ENCODE peak calls at places on chromosomes 1 and 21, in nine cellular contexts. N is SK-MEL-5; L is left ventricle myocardium superior; D is COLO829; I is amygdala; Y is stimulated activated CD4-positive, alpha-beta T cell treated with anti-CD3 and anti-CD28 coated beads, Interleukin-2, amount 100 ng/mL, for 48 hours; A is mammary epithelial cell; V is NCI-H1105; Z is activated CD4-positive, alpha-beta T cell treated with anti-CD3 and anti-CD28 coated beads, Interleukin-2, amount 10 ng/mL, durations not matched to agents 7 days and 5 days. O is an unnamed sample.

GRCh38 chr21:17461014-17461413 is 51.8 kb upstream of the CXADR start:
- DNase-seq in N (peak), L (no peak), D (peak), I (no peak), Y (no peak), A (peak), V (no peak), Z (no peak), O (no peak)

GRCh38 chr1:163842546-163842945 is 520.8 kb downstream of the NUF2 start:
- DNase-seq in N (no peak), L (no peak), D (no peak), I (no peak), Y (no peak), A (no peak), V (no peak), Z (no peak), O (no peak)

GRCh38 chr1:246579818-246580217 is 13.6 kb downstream of the CNST start:
- DNase-seq in N (no peak), L (no peak), D (no peak), I (no peak), Y (no peak), A (no peak), V (no peak), Z (no peak), O (no peak)

GRCh38 chr1:57270926-57271698 is 152.7 kb downstream of the DAB1 start:
- DNase-seq in N (no peak), L (no peak), D (no peak), I (no peak), Y (no peak), A (no peak), V (no peak), Z (no peak), O (no peak)

GRCh38 chr1:199784127-199784526 is 243.4 kb upstream of the NR5A2 start:
- DNase-seq in N (no peak), L (no peak), D (peak), I (no peak), Y (no peak), A (peak), V (no peak), Z (no peak), O (no peak)

GRCh38 chr1:87084247-87084836 is 169.9 kb downstream of the HS2ST1 start:
- DNase-seq in N (peak), L (no peak), D (peak), I (no peak), Y (no peak), A (no peak), V (peak), Z (no peak), O (no peak)

GRCh38 chr21:31347435-31348032 is 3.5 kb upstream of the TIAM1 start:
- DNase-seq in N (peak), L (no peak), D (peak), I (no peak), Y (no peak), A (no peak), V (no peak), Z (no peak), O (peak)

GRCh38 chr1:235843458-235843857 is 23.2 kb downstream of the LYST start:
- DNase-seq in N (peak), L (no peak), D (no peak), I (no peak), Y (no peak), A (peak), V (peak), Z (peak), O (peak)

GRCh38 chr21:41891132-41891531 is 12.0 kb upstream of the PRDM15 start:
- DNase-seq in N (no peak), L (no peak), D (no peak), I (no peak), Y (no peak), A (no peak), V (no peak), Z (no peak), O (no peak)

GRCh38 chr1:75677443-75677842 is 47.1 kb upstream of the ACADM start:
- DNase-seq in N (no peak), L (no peak), D (no peak), I (no peak), Y (no peak), A (no peak), V (no peak), Z (no peak), O (no peak)

GRCh38 chr21:33914188-33914587 is 1.4 kb downstream of the ATP5PO start:
- DNase-seq in N (no peak), L (no peak), D (no peak), I (no peak), Y (no peak), A (peak), V (no peak), Z (no peak), O (no peak)

GRCh38 chr21:36699026-36699545 is at the start of gene SIM2:
- DNase-seq in N (no peak), L (no peak), D (no peak), I (no peak), Y (no peak), A (peak), V (no peak), Z (no peak), O (peak)

GRCh38 chr1:188117436-188117835 is 1288.7 kb downstream of the PLA2G4A start:
- DNase-seq in N (no peak), L (no peak), D (no peak), I (no peak), Y (no peak), A (peak), V (no peak), Z (no peak), O (no peak)

GRCh38 chr1:167739752-167740151 is 18.0 kb downstream of the MPZL1 start:
- DNase-seq in N (no peak), L (no peak), D (no peak), I (no peak), Y (no peak), A (no peak), V (no peak), Z (no peak), O (no peak)

GRCh38 chr1:179327679-179328078 is 34.1 kb downstream of the SOAT1 start:
- DNase-seq in N (no peak), L (no peak), D (no peak), I (no peak), Y (no peak), A (no peak), V (no peak), Z (no peak), O (no peak)

GRCh38 chr1:22326372-22326915 is 125.2 kb upstream of the ZBTB40 start:
- DNase-seq in N (no peak), L (no peak), D (no peak), I (no peak), Y (no peak), A (no peak), V (no peak), Z (no peak), O (no peak)

GRCh38 chr1:100100202-100100601 is 32.5 kb downstream of the SASS6 start:
- DNase-seq in N (no peak), L (no peak), D (no peak), I (no peak), Y (no peak), A (no peak), V (no peak), Z (no peak), O (no peak)

GRCh38 chr1:204513117-204513716 is 3.0 kb upstream of the MDM4 start:
- DNase-seq in N (no peak), L (no peak), D (no peak), I (no peak), Y (no peak), A (no peak), V (no peak), Z (peak), O (no peak)

GRCh38 chr1:61397915-61398314 is 315.6 kb downstream of the NFIA start:
- DNase-seq in N (no peak), L (no peak), D (no peak), I (no peak), Y (no peak), A (no peak), V (no peak), Z (no peak), O (no peak)

GRCh38 chr1:17862125-17862524 is 107.0 kb downstream of the ACTL8 start:
- DNase-seq in N (no peak), L (no peak), D (no peak), I (no peak), Y (no peak), A (no peak), V (no peak), Z (no peak), O (no peak)

GRCh38 chr1:84253891-84254290 is 47.6 kb upstream of the SAMD13 start:
- DNase-seq in N (peak), L (peak), D (peak), I (peak), Y (no peak), A (peak), V (no peak), Z (no peak), O (no peak)

GRCh38 chr21:25188639-25189038 is 418.6 kb downstream of the MRPL39 start:
- DNase-seq in N (no peak), L (no peak), D (no peak), I (no peak), Y (peak), A (no peak), V (no peak), Z (no peak), O (no peak)

GRCh38 chr1:162087574-162087973 is 18.1 kb downstream of the NOS1AP start:
- DNase-seq in N (no peak), L (no peak), D (no peak), I (no peak), Y (no peak), A (no peak), V (no peak), Z (no peak), O (no peak)

GRCh38 chr1:17013598-17014320 is 2.0 kb upstream of the ATP13A2 start:
- DNase-seq in N (no peak), L (no peak), D (no peak), I (no peak), Y (no peak), A (peak), V (no peak), Z (no peak), O (no peak)

GRCh38 chr1:206897175-206897574 is at the start of gene IL24:
- DNase-seq in N (no peak), L (no peak), D (no peak), I (no peak), Y (peak), A (no peak), V (no peak), Z (no peak), O (no peak)

GRCh38 chr1:50369830-50370229 is 53.4 kb downstream of the DMRTA2 start:
- DNase-seq in N (peak), L (no peak), D (no peak), I (no peak), Y (no peak), A (peak), V (peak), Z (no peak), O (peak)

GRCh38 chr1:41586230-41586629 is 101.7 kb upstream of the EDN2 start:
- DNase-seq in N (no peak), L (no peak), D (no peak), I (no peak), Y (no peak), A (no peak), V (no peak), Z (no peak), O (no peak)

GRCh38 chr1:31725777-31726535 is 22.1 kb upstream of the COL16A1 start:
- DNase-seq in N (no peak), L (no peak), D (no peak), I (no peak), Y (no peak), A (no peak), V (peak), Z (no peak), O (peak)

GRCh38 chr1:216926681-216927080 is 203.5 kb upstream of the ESRRG start:
- DNase-seq in N (no peak), L (no peak), D (no peak), I (no peak), Y (no peak), A (no peak), V (no peak), Z (no peak), O (no peak)

GRCh38 chr1:203744008-203744972 is 20.7 kb upstream of the LAX1 start:
- DNase-seq in N (no peak), L (peak), D (no peak), I (peak), Y (no peak), A (peak), V (no peak), Z (peak), O (no peak)

GRCh38 chr1:116765962-116766361 is 11.7 kb downstream of the CD2 start:
- DNase-seq in N (no peak), L (no peak), D (no peak), I (no peak), Y (peak), A (peak), V (no peak), Z (no peak), O (no peak)

GRCh38 chr1:7268983-7269382 is 483.7 kb downstream of the CAMTA1 start:
- DNase-seq in N (no peak), L (no peak), D (no peak), I (no peak), Y (no peak), A (no peak), V (no peak), Z (no peak), O (no peak)

GRCh38 chr1:161962094-161962887 is 61.4 kb downstream of the OLFML2B start:
- DNase-seq in N (peak), L (no peak), D (peak), I (no peak), Y (peak), A (peak), V (no peak), Z (peak), O (no peak)

GRCh38 chr1:150562384-150563339 is 13.5 kb downstream of the ADAMTSL4 start:
- DNase-seq in N (no peak), L (no peak), D (no peak), I (no peak), Y (peak), A (no peak), V (no peak), Z (peak), O (no peak)

GRCh38 chr1:116786049-116786448 is 31.8 kb downstream of the CD2 start:
- DNase-seq in N (no peak), L (no peak), D (no peak), I (no peak), Y (no peak), A (no peak), V (no peak), Z (no peak), O (no peak)

GRCh38 chr21:29217818-29218252 is 80.9 kb upstream of the BACH1 start:
- DNase-seq in N (peak), L (no peak), D (peak), I (no peak), Y (no peak), A (peak), V (no peak), Z (no peak), O (no peak)

GRCh38 chr1:54792686-54793282 is 8.3 kb downstream of the TTC22 start:
- DNase-seq in N (no peak), L (no peak), D (no peak), I (no peak), Y (no peak), A (no peak), V (no peak), Z (no peak), O (no peak)